ENCODE peak calls at places on chromosomes 6 and 20, in four cellular contexts. U is endodermal cell, H is psoas muscle, G is aorta. V is an unnamed sample.

GRCh38 chr20:12925214-12925755 is 83.5 kb upstream of the SPTLC3 start:
- DNase-seq in U (peak), H (no peak), G (no peak), V (peak)

GRCh38 chr6:125066964-125067363 is 86.6 kb upstream of the TPD52L1 start:
- DNase-seq in U (no peak), H (no peak), G (no peak), V (no peak)

GRCh38 chr6:50845499-50846108 is 26.9 kb downstream of the TFAP2B start:
- DNase-seq in U (peak), H (no peak), G (no peak), V (no peak)

GRCh38 chr6:47048638-47049037 is 6.5 kb upstream of the ADGRF1 start:
- DNase-seq in U (no peak), H (no peak), G (no peak), V (no peak)

GRCh38 chr6:1615651-1616420 is 6.1 kb downstream of the FOXC1 start:
- DNase-seq in U (no peak), H (peak), G (no peak), V (no peak)

GRCh38 chr6:90574610-90575009 is 12.3 kb downstream of the MAP3K7 start:
- DNase-seq in U (no peak), H (no peak), G (no peak), V (no peak)

GRCh38 chr6:37168163-37168758 is 1.7 kb upstream of the PIM1 start:
- DNase-seq in U (peak), H (no peak), G (no peak), V (no peak)

GRCh38 chr20:10591956-10592521 is 81.8 kb downstream of the JAG1 start:
- DNase-seq in U (no peak), H (no peak), G (no peak), V (no peak)

GRCh38 chr6:54217018-54217417 is 91.2 kb upstream of the TINAG start:
- DNase-seq in U (no peak), H (no peak), G (no peak), V (no peak)

GRCh38 chr20:1838479-1839279 is 56.5 kb upstream of the SIRPA start:
- DNase-seq in U (no peak), H (no peak), G (no peak), V (peak)

GRCh38 chr20:33443512-33444239 is at the start of gene SNTA1:
- DNase-seq in U (peak), H (peak), G (peak), V (peak)

GRCh38 chr6:163565140-163565539 is 150.6 kb downstream of the QKI start:
- DNase-seq in U (no peak), H (no peak), G (no peak), V (no peak)

GRCh38 chr6:162917506-162917905 is 189.7 kb downstream of the PACRG start:
- DNase-seq in U (no peak), H (no peak), G (no peak), V (no peak)

GRCh38 chr6:169858935-169859351 is 107.5 kb downstream of the ERMARD start:
- DNase-seq in U (peak), H (no peak), G (peak), V (no peak)

GRCh38 chr6:169857343-169858292 is 106.2 kb downstream of the ERMARD start:
- DNase-seq in U (no peak), H (no peak), G (peak), V (no peak)

GRCh38 chr6:169859978-169860703 is 108.7 kb downstream of the ERMARD start:
- DNase-seq in U (no peak), H (no peak), G (peak), V (no peak)

GRCh38 chr6:169858293-169858934 is 107.0 kb downstream of the ERMARD start:
- DNase-seq in U (no peak), H (no peak), G (peak), V (peak)

GRCh38 chr6:169859401-169859977 is 108.1 kb downstream of the ERMARD start:
- DNase-seq in U (no peak), H (no peak), G (peak), V (peak)
- H3K27ac ChIP-seq in U (no peak), H (no peak), G (no peak), V (no peak)

DNA sequence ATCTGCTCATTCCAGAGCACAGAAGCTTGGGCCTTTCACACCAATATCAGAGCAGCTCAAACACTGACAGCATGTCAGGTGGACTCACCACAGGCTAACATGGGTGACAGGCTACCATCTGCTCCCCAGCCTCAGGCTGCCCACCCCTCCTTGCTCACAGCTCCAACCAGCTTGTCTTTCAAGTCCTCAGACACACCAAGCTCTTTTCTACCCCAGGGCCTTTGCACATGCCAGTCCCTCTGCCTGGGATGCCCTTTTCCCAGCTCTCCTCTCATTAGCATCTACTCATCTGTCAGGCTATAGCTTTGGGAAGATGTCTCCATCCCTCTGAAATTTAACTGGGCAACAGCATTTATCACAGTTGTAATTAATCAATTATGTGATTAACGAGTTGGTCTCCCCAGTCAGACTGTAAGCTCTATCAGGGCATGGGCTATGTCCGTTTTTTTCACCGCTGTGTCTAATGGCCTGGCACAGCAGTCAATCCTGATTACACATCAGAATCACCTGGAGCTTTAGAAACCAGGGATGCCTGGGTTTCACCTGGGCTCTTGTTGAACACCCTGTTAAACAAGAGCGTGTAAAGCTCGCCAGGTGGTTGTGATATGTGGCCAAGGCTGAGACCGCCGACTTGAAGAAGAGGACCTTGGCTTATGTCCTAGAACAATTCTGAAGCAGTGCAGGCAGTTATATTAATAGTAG is 88.9 kb upstream of the MRPS10 start:
- DNase-seq in U (peak), H (no peak), G (no peak), V (no peak)
- H3K4me3 ChIP-seq in U (no peak), H (no peak), G (no peak), V (no peak)

GRCh38 chr20:45913105-45913504 is 1.1 kb upstream of the PLTP start:
- DNase-seq in U (no peak), H (no peak), G (no peak), V (no peak)
- H3K27ac ChIP-seq in U (no peak), H (no peak), G (no peak), V (no peak)

DNA sequence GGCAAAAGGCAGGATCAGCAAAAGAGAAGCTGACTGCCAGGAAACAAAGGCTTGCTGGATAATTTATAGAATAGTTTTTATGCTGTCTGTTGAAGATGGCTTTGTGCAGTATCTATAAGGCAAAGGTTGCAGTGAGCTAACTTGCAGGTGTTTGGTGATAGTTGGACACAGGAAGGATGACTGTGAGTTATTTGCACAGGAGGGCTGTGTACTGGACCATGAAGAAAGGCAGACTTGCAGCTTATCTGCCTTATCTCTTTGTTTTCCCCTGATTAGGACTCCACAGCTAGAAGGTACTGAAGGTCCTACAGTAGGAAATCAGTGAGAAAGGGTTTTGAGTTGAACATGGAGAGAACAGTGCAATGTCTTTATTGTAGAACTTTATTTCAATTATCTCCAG is 2.1 kb downstream of the BTN1A1 start:
- DNase-seq in U (no peak), H (no peak), G (no peak), V (no peak)
- H3K4me3 ChIP-seq in U (peak), H (peak), G (no peak), V (peak)

GRCh38 chr6:16739329-16739801 is 21.9 kb downstream of the ATXN1 start:
- DNase-seq in U (no peak), H (peak), G (no peak), V (no peak)
- H3K27ac ChIP-seq in U (no peak), H (peak), G (no peak), V (peak)

GRCh38 chr6:152701081-152701862 is 3.6 kb downstream of the MYCT1 start:
- DNase-seq in U (peak), H (no peak), G (no peak), V (no peak)

GRCh38 chr6:152698692-152699091 is 995 bp downstream of the MYCT1 start:
- DNase-seq in U (no peak), H (no peak), G (no peak), V (no peak)

GRCh38 chr6:152701863-152702401 is 4.2 kb downstream of the MYCT1 start:
- DNase-seq in U (no peak), H (no peak), G (no peak), V (no peak)

GRCh38 chr6:152697634-152698033 is at the start of gene MYCT1:
- DNase-seq in U (no peak), H (no peak), G (no peak), V (no peak)

GRCh38 chr6:152700427-152700826 is 2.7 kb downstream of the MYCT1 start:
- DNase-seq in U (no peak), H (no peak), G (no peak), V (no peak)
- H3K4me3 ChIP-seq in U (no peak), H (peak), G (no peak), V (no peak)

GRCh38 chr6:87588756-87589407 is 905 bp downstream of the RARS2 start:
- DNase-seq in U (no peak), H (no peak), G (no peak), V (no peak)

GRCh38 chr6:87586371-87587077 is 3.3 kb downstream of the RARS2 start:
- DNase-seq in U (no peak), H (no peak), G (no peak), V (no peak)

GRCh38 chr6:87590989-87591388 is 1.1 kb downstream of the ORC3 start:
- DNase-seq in U (no peak), H (no peak), G (no peak), V (no peak)

GRCh38 chr6:87590417-87590880 is 514 bp downstream of the ORC3 start:
- DNase-seq in U (no peak), H (no peak), G (no peak), V (no peak)

GRCh38 chr6:87589693-87590416 is at the start of the genes ORC3 and RARS2:
- DNase-seq in U (peak), H (peak), G (peak), V (peak)
- H3K27ac ChIP-seq in U (peak), H (peak), G (peak), V (peak)

GRCh38 chr6:131949615-131949908 is 1.6 kb downstream of the CCN2 start:
- DNase-seq in U (no peak), H (no peak), G (no peak), V (no peak)
- H3K4me3 ChIP-seq in U (peak), H (peak), G (peak), V (peak)